ENCODE peak calls at places on chromosomes 6 and 20, in nine cellular contexts. One of them, this sample, is unnamed.

GRCh38 chr20:5297280-5298004 is 19.3 kb downstream of the PROKR2 start:
- DNase-seq in mesothelial cell of epicardium: no peak
- DNase-seq in stimulated activated CD4-positive, alpha-beta T cell treated with anti-CD3 and anti-CD28 coated beads, Interleukin-2, amount 100 ng/mL, for 48 hours: no peak
- DNase-seq in cardiac muscle cell: peak
- DNase-seq in upper lobe of left lung: no peak
- DNase-seq in germinal center: no peak
- DNase-seq in T-helper 1 cell: no peak
- DNase-seq in cardiac fibroblast: no peak
- DNase-seq in smooth muscle cell of the brain vasculature: no peak
- DNase-seq in this sample: no peak

GRCh38 chr6:48021904-48022303 is 89.1 kb downstream of the PTCHD4 start:
- DNase-seq in cardiac muscle cell: no peak
- DNase-seq in upper lobe of left lung: no peak
- DNase-seq in T-helper 1 cell: no peak
- DNase-seq in mesothelial cell of epicardium: no peak
- DNase-seq in stimulated activated CD4-positive, alpha-beta T cell treated with anti-CD3 and anti-CD28 coated beads, Interleukin-2, amount 100 ng/mL, for 48 hours: no peak
- DNase-seq in smooth muscle cell of the brain vasculature: no peak
- DNase-seq in cardiac fibroblast: no peak
- DNase-seq in germinal center: no peak
- DNase-seq in this sample: no peak

GRCh38 chr6:168570211-168570610 is 129.2 kb downstream of the SMOC2 start:
- DNase-seq in stimulated activated CD4-positive, alpha-beta T cell treated with anti-CD3 and anti-CD28 coated beads, Interleukin-2, amount 100 ng/mL, for 48 hours: no peak
- DNase-seq in smooth muscle cell of the brain vasculature: no peak
- DNase-seq in mesothelial cell of epicardium: no peak
- DNase-seq in T-helper 1 cell: no peak
- DNase-seq in upper lobe of left lung: no peak
- DNase-seq in cardiac muscle cell: no peak
- DNase-seq in germinal center: no peak
- DNase-seq in cardiac fibroblast: no peak
- DNase-seq in this sample: no peak

GRCh38 chr6:11585426-11586016 is 48.0 kb downstream of the TMEM170B start:
- DNase-seq in germinal center: peak
- DNase-seq in cardiac muscle cell: peak
- DNase-seq in smooth muscle cell of the brain vasculature: no peak
- DNase-seq in upper lobe of left lung: no peak
- DNase-seq in mesothelial cell of epicardium: no peak
- DNase-seq in cardiac fibroblast: peak
- DNase-seq in stimulated activated CD4-positive, alpha-beta T cell treated with anti-CD3 and anti-CD28 coated beads, Interleukin-2, amount 100 ng/mL, for 48 hours: no peak
- DNase-seq in T-helper 1 cell: no peak
- DNase-seq in this sample: no peak

GRCh38 chr6:107574856-107575255 is 84.9 kb downstream of the SOBP start:
- DNase-seq in germinal center: no peak
- DNase-seq in mesothelial cell of epicardium: no peak
- DNase-seq in cardiac muscle cell: no peak
- DNase-seq in cardiac fibroblast: no peak
- DNase-seq in smooth muscle cell of the brain vasculature: no peak
- DNase-seq in stimulated activated CD4-positive, alpha-beta T cell treated with anti-CD3 and anti-CD28 coated beads, Interleukin-2, amount 100 ng/mL, for 48 hours: no peak
- DNase-seq in T-helper 1 cell: no peak
- DNase-seq in upper lobe of left lung: no peak
- DNase-seq in this sample: no peak

GRCh38 chr20:12660918-12661317 is 347.9 kb upstream of the SPTLC3 start:
- DNase-seq in stimulated activated CD4-positive, alpha-beta T cell treated with anti-CD3 and anti-CD28 coated beads, Interleukin-2, amount 100 ng/mL, for 48 hours: no peak
- DNase-seq in mesothelial cell of epicardium: no peak
- DNase-seq in cardiac fibroblast: no peak
- DNase-seq in T-helper 1 cell: no peak
- DNase-seq in upper lobe of left lung: no peak
- DNase-seq in germinal center: no peak
- DNase-seq in cardiac muscle cell: no peak
- DNase-seq in smooth muscle cell of the brain vasculature: no peak
- DNase-seq in this sample: no peak

GRCh38 chr20:10508468-10509251 is 73.6 kb downstream of the SLX4IP start:
- DNase-seq in germinal center: no peak
- DNase-seq in smooth muscle cell of the brain vasculature: no peak
- DNase-seq in cardiac fibroblast: peak
- DNase-seq in mesothelial cell of epicardium: no peak
- DNase-seq in cardiac muscle cell: peak
- DNase-seq in upper lobe of left lung: no peak
- DNase-seq in T-helper 1 cell: no peak
- DNase-seq in stimulated activated CD4-positive, alpha-beta T cell treated with anti-CD3 and anti-CD28 coated beads, Interleukin-2, amount 100 ng/mL, for 48 hours: no peak
- DNase-seq in this sample: no peak

GRCh38 chr6:1426416-1426815 is 37.0 kb downstream of the FOXF2 start:
- DNase-seq in stimulated activated CD4-positive, alpha-beta T cell treated with anti-CD3 and anti-CD28 coated beads, Interleukin-2, amount 100 ng/mL, for 48 hours: no peak
- DNase-seq in smooth muscle cell of the brain vasculature: no peak
- DNase-seq in germinal center: no peak
- DNase-seq in T-helper 1 cell: no peak
- DNase-seq in cardiac fibroblast: no peak
- DNase-seq in mesothelial cell of epicardium: peak
- DNase-seq in upper lobe of left lung: no peak
- DNase-seq in cardiac muscle cell: no peak
- DNase-seq in this sample: no peak

GRCh38 chr20:24701668-24702067 is 232.2 kb downstream of the SYNDIG1 start:
- DNase-seq in stimulated activated CD4-positive, alpha-beta T cell treated with anti-CD3 and anti-CD28 coated beads, Interleukin-2, amount 100 ng/mL, for 48 hours: no peak
- DNase-seq in upper lobe of left lung: no peak
- DNase-seq in germinal center: no peak
- DNase-seq in smooth muscle cell of the brain vasculature: no peak
- DNase-seq in cardiac muscle cell: no peak
- DNase-seq in mesothelial cell of epicardium: no peak
- DNase-seq in T-helper 1 cell: no peak
- DNase-seq in cardiac fibroblast: no peak
- DNase-seq in this sample: no peak

GRCh38 chr20:62830821-62831220 is 14.0 kb downstream of the COL9A3 start:
- DNase-seq in upper lobe of left lung: no peak
- DNase-seq in cardiac fibroblast: no peak
- DNase-seq in germinal center: no peak
- DNase-seq in T-helper 1 cell: no peak
- DNase-seq in mesothelial cell of epicardium: no peak
- DNase-seq in stimulated activated CD4-positive, alpha-beta T cell treated with anti-CD3 and anti-CD28 coated beads, Interleukin-2, amount 100 ng/mL, for 48 hours: no peak
- DNase-seq in smooth muscle cell of the brain vasculature: no peak
- DNase-seq in cardiac muscle cell: no peak
- DNase-seq in this sample: no peak

GRCh38 chr6:134352786-134353480 is 35.0 kb upstream of the SGK1 start:
- DNase-seq in cardiac fibroblast: peak
- DNase-seq in T-helper 1 cell: no peak
- DNase-seq in cardiac muscle cell: peak
- DNase-seq in smooth muscle cell of the brain vasculature: no peak
- DNase-seq in germinal center: no peak
- DNase-seq in mesothelial cell of epicardium: no peak
- DNase-seq in stimulated activated CD4-positive, alpha-beta T cell treated with anti-CD3 and anti-CD28 coated beads, Interleukin-2, amount 100 ng/mL, for 48 hours: no peak
- DNase-seq in upper lobe of left lung: peak
- DNase-seq in this sample: no peak

GRCh38 chr20:5078399-5078958 is 41.3 kb downstream of the PCNA start:
- DNase-seq in upper lobe of left lung: peak
- DNase-seq in smooth muscle cell of the brain vasculature: no peak
- DNase-seq in cardiac fibroblast: peak
- DNase-seq in mesothelial cell of epicardium: no peak
- DNase-seq in T-helper 1 cell: peak
- DNase-seq in stimulated activated CD4-positive, alpha-beta T cell treated with anti-CD3 and anti-CD28 coated beads, Interleukin-2, amount 100 ng/mL, for 48 hours: peak
- DNase-seq in germinal center: peak
- DNase-seq in cardiac muscle cell: peak
- DNase-seq in this sample: peak

GRCh38 chr6:42813906-42814444 is 32.1 kb downstream of the BICRAL start:
- DNase-seq in upper lobe of left lung: no peak
- DNase-seq in smooth muscle cell of the brain vasculature: no peak
- DNase-seq in stimulated activated CD4-positive, alpha-beta T cell treated with anti-CD3 and anti-CD28 coated beads, Interleukin-2, amount 100 ng/mL, for 48 hours: no peak
- DNase-seq in cardiac fibroblast: no peak
- DNase-seq in cardiac muscle cell: no peak
- DNase-seq in germinal center: no peak
- DNase-seq in T-helper 1 cell: no peak
- DNase-seq in mesothelial cell of epicardium: no peak
- DNase-seq in this sample: no peak

GRCh38 chr6:165615629-165616028 is 47.4 kb downstream of the PDE10A start:
- DNase-seq in upper lobe of left lung: no peak
- DNase-seq in smooth muscle cell of the brain vasculature: peak
- DNase-seq in cardiac muscle cell: peak
- DNase-seq in mesothelial cell of epicardium: no peak
- DNase-seq in T-helper 1 cell: no peak
- DNase-seq in germinal center: no peak
- DNase-seq in stimulated activated CD4-positive, alpha-beta T cell treated with anti-CD3 and anti-CD28 coated beads, Interleukin-2, amount 100 ng/mL, for 48 hours: no peak
- DNase-seq in cardiac fibroblast: peak
- DNase-seq in this sample: no peak

GRCh38 chr6:69398729-69399128 is 398.1 kb downstream of the LMBRD1 start:
- DNase-seq in cardiac fibroblast: no peak
- DNase-seq in T-helper 1 cell: no peak
- DNase-seq in stimulated activated CD4-positive, alpha-beta T cell treated with anti-CD3 and anti-CD28 coated beads, Interleukin-2, amount 100 ng/mL, for 48 hours: no peak
- DNase-seq in smooth muscle cell of the brain vasculature: no peak
- DNase-seq in mesothelial cell of epicardium: no peak
- DNase-seq in upper lobe of left lung: no peak
- DNase-seq in cardiac muscle cell: no peak
- DNase-seq in germinal center: no peak
- DNase-seq in this sample: no peak

GRCh38 chr20:20549267-20549612 is 163.2 kb downstream of the RALGAPA2 start:
- DNase-seq in cardiac muscle cell: peak
- DNase-seq in stimulated activated CD4-positive, alpha-beta T cell treated with anti-CD3 and anti-CD28 coated beads, Interleukin-2, amount 100 ng/mL, for 48 hours: no peak
- DNase-seq in smooth muscle cell of the brain vasculature: no peak
- DNase-seq in upper lobe of left lung: no peak
- DNase-seq in cardiac fibroblast: peak
- DNase-seq in germinal center: no peak
- DNase-seq in T-helper 1 cell: no peak
- DNase-seq in mesothelial cell of epicardium: no peak
- DNase-seq in this sample: no peak

GRCh38 chr20:17480696-17481095 is 50.5 kb downstream of the BFSP1 start:
- DNase-seq in smooth muscle cell of the brain vasculature: no peak
- DNase-seq in T-helper 1 cell: no peak
- DNase-seq in mesothelial cell of epicardium: no peak
- DNase-seq in germinal center: no peak
- DNase-seq in cardiac fibroblast: no peak
- DNase-seq in cardiac muscle cell: no peak
- DNase-seq in upper lobe of left lung: no peak
- DNase-seq in stimulated activated CD4-positive, alpha-beta T cell treated with anti-CD3 and anti-CD28 coated beads, Interleukin-2, amount 100 ng/mL, for 48 hours: no peak
- DNase-seq in this sample: no peak

GRCh38 chr6:44554901-44555300 is 167.4 kb downstream of the CDC5L start:
- DNase-seq in germinal center: no peak
- DNase-seq in upper lobe of left lung: no peak
- DNase-seq in cardiac fibroblast: no peak
- DNase-seq in stimulated activated CD4-positive, alpha-beta T cell treated with anti-CD3 and anti-CD28 coated beads, Interleukin-2, amount 100 ng/mL, for 48 hours: no peak
- DNase-seq in smooth muscle cell of the brain vasculature: no peak
- DNase-seq in cardiac muscle cell: no peak
- DNase-seq in mesothelial cell of epicardium: no peak
- DNase-seq in T-helper 1 cell: no peak
- DNase-seq in this sample: no peak

GRCh38 chr6:130969807-130970491 is 93.1 kb downstream of the EPB41L2 start:
- DNase-seq in mesothelial cell of epicardium: no peak
- DNase-seq in cardiac fibroblast: peak
- DNase-seq in cardiac muscle cell: peak
- DNase-seq in smooth muscle cell of the brain vasculature: peak
- DNase-seq in T-helper 1 cell: no peak
- DNase-seq in stimulated activated CD4-positive, alpha-beta T cell treated with anti-CD3 and anti-CD28 coated beads, Interleukin-2, amount 100 ng/mL, for 48 hours: no peak
- DNase-seq in germinal center: no peak
- DNase-seq in upper lobe of left lung: no peak
- DNase-seq in this sample: no peak

GRCh38 chr20:53202781-53203180 is 230.6 kb downstream of the TSHZ2 start:
- DNase-seq in stimulated activated CD4-positive, alpha-beta T cell treated with anti-CD3 and anti-CD28 coated beads, Interleukin-2, amount 100 ng/mL, for 48 hours: no peak
- DNase-seq in mesothelial cell of epicardium: no peak
- DNase-seq in smooth muscle cell of the brain vasculature: no peak
- DNase-seq in germinal center: no peak
- DNase-seq in cardiac muscle cell: no peak
- DNase-seq in T-helper 1 cell: no peak
- DNase-seq in cardiac fibroblast: no peak
- DNase-seq in upper lobe of left lung: no peak
- DNase-seq in this sample: no peak

GRCh38 chr6:148577687-148578488 is 168.9 kb upstream of the UST start:
- DNase-seq in mesothelial cell of epicardium: peak
- DNase-seq in cardiac muscle cell: peak
- DNase-seq in stimulated activated CD4-positive, alpha-beta T cell treated with anti-CD3 and anti-CD28 coated beads, Interleukin-2, amount 100 ng/mL, for 48 hours: peak
- DNase-seq in germinal center: peak
- DNase-seq in upper lobe of left lung: peak
- DNase-seq in T-helper 1 cell: peak
- DNase-seq in cardiac fibroblast: peak
- DNase-seq in smooth muscle cell of the brain vasculature: peak
- DNase-seq in this sample: no peak

GRCh38 chr6:154318711-154319110 is 37.9 kb downstream of the IPCEF1 start:
- DNase-seq in cardiac fibroblast: no peak
- DNase-seq in T-helper 1 cell: no peak
- DNase-seq in upper lobe of left lung: no peak
- DNase-seq in stimulated activated CD4-positive, alpha-beta T cell treated with anti-CD3 and anti-CD28 coated beads, Interleukin-2, amount 100 ng/mL, for 48 hours: no peak
- DNase-seq in smooth muscle cell of the brain vasculature: no peak
- DNase-seq in cardiac muscle cell: no peak
- DNase-seq in mesothelial cell of epicardium: no peak
- DNase-seq in germinal center: no peak
- DNase-seq in this sample: no peak

GRCh38 chr6:93389192-93389591 is 30.2 kb downstream of the EPHA7 start:
- DNase-seq in T-helper 1 cell: no peak
- DNase-seq in mesothelial cell of epicardium: no peak
- DNase-seq in stimulated activated CD4-positive, alpha-beta T cell treated with anti-CD3 and anti-CD28 coated beads, Interleukin-2, amount 100 ng/mL, for 48 hours: no peak
- DNase-seq in upper lobe of left lung: no peak
- DNase-seq in cardiac fibroblast: no peak
- DNase-seq in germinal center: no peak
- DNase-seq in smooth muscle cell of the brain vasculature: no peak
- DNase-seq in cardiac muscle cell: peak
- DNase-seq in this sample: no peak

GRCh38 chr6:149316108-149316727 is 1.3 kb upstream of the TAB2 start:
- DNase-seq in stimulated activated CD4-positive, alpha-beta T cell treated with anti-CD3 and anti-CD28 coated beads, Interleukin-2, amount 100 ng/mL, for 48 hours: no peak
- DNase-seq in upper lobe of left lung: no peak
- DNase-seq in germinal center: no peak
- DNase-seq in smooth muscle cell of the brain vasculature: no peak
- DNase-seq in cardiac fibroblast: no peak
- DNase-seq in T-helper 1 cell: no peak
- DNase-seq in cardiac muscle cell: no peak
- DNase-seq in mesothelial cell of epicardium: no peak
- DNase-seq in this sample: no peak

GRCh38 chr6:107069631-107070548 is 41.9 kb downstream of the MTRES1 start:
- DNase-seq in cardiac muscle cell: no peak
- DNase-seq in upper lobe of left lung: no peak
- DNase-seq in T-helper 1 cell: no peak
- DNase-seq in stimulated activated CD4-positive, alpha-beta T cell treated with anti-CD3 and anti-CD28 coated beads, Interleukin-2, amount 100 ng/mL, for 48 hours: no peak
- DNase-seq in germinal center: no peak
- DNase-seq in cardiac fibroblast: no peak
- DNase-seq in mesothelial cell of epicardium: no peak
- DNase-seq in smooth muscle cell of the brain vasculature: no peak
- DNase-seq in this sample: no peak

GRCh38 chr20:59027746-59028320 is 4.3 kb downstream of the ATP5F1E start:
- DNase-seq in smooth muscle cell of the brain vasculature: no peak
- DNase-seq in cardiac muscle cell: peak
- DNase-seq in stimulated activated CD4-positive, alpha-beta T cell treated with anti-CD3 and anti-CD28 coated beads, Interleukin-2, amount 100 ng/mL, for 48 hours: no peak
- DNase-seq in cardiac fibroblast: peak
- DNase-seq in upper lobe of left lung: no peak
- DNase-seq in germinal center: no peak
- DNase-seq in mesothelial cell of epicardium: no peak
- DNase-seq in T-helper 1 cell: no peak
- DNase-seq in this sample: no peak